ENCODE peak calls at places on chromosomes 16 and 17, in seven cellular contexts. One of them, this sample, is unnamed.
A peak's percentile ranks its signal among the peaks of the same experiment; 100 is the strongest.

GRCh38 chr17:55873017-55873758 is 122.3 kb downstream of the PCTP start:
- DNase-seq in MM.1S: peak; percentile 82
- DNase-seq in GM06990: no peak
- DNase-seq in OCI-LY7: no peak
- DNase-seq in adrenal gland: no peak
- DNase-seq in fibroblast of lung: no peak
- DNase-seq in K562: no peak
- DNase-seq in this sample: no peak

GRCh38 chr16:81127051-81127450 is 30.9 kb upstream of the GCSH start:
- DNase-seq in fibroblast of lung: peak; percentile 9
- DNase-seq in OCI-LY7: no peak
- DNase-seq in MM.1S: no peak
- DNase-seq in adrenal gland: no peak
- DNase-seq in K562: no peak
- DNase-seq in GM06990: no peak
- DNase-seq in this sample: peak; percentile 67

GRCh38 chr17:71919896-71920295 is 200.9 kb upstream of the SOX9 start:
- DNase-seq in GM06990: no peak
- DNase-seq in adrenal gland: no peak
- DNase-seq in fibroblast of lung: no peak
- DNase-seq in MM.1S: no peak
- DNase-seq in K562: no peak
- DNase-seq in OCI-LY7: no peak
- DNase-seq in this sample: no peak

GRCh38 chr17:73785466-73785865 is 141.2 kb upstream of the SDK2 start:
- DNase-seq in MM.1S: no peak
- DNase-seq in adrenal gland: no peak
- DNase-seq in K562: peak; percentile 17
- DNase-seq in OCI-LY7: no peak
- DNase-seq in fibroblast of lung: no peak
- DNase-seq in GM06990: no peak
- DNase-seq in this sample: no peak

GRCh38 chr17:44220211-44221071 is 966 bp upstream of the UBTF start:
- DNase-seq in adrenal gland: peak; percentile 57
- DNase-seq in K562: peak; percentile 56
- DNase-seq in fibroblast of lung: peak; percentile 57
- DNase-seq in MM.1S: peak; percentile 60
- DNase-seq in GM06990: peak; percentile 77
- DNase-seq in OCI-LY7: peak; percentile 77
- DNase-seq in this sample: no peak

GRCh38 chr17:27407916-27408846 is 48.1 kb upstream of the KSR1 start:
- DNase-seq in K562: no peak
- DNase-seq in adrenal gland: peak; percentile 62
- DNase-seq in MM.1S: no peak
- DNase-seq in OCI-LY7: no peak
- DNase-seq in fibroblast of lung: peak; percentile 57
- DNase-seq in GM06990: no peak
- DNase-seq in this sample: peak; percentile 40

GRCh38 chr17:72514888-72515287 is 394.1 kb downstream of the SOX9 start:
- DNase-seq in GM06990: no peak
- DNase-seq in adrenal gland: no peak
- DNase-seq in fibroblast of lung: peak; percentile 96
- DNase-seq in MM.1S: no peak
- DNase-seq in K562: no peak
- DNase-seq in OCI-LY7: no peak
- DNase-seq in this sample: no peak

GRCh38 chr16:53876811-53877210 is 172.9 kb downstream of the FTO start:
- DNase-seq in adrenal gland: no peak
- DNase-seq in GM06990: no peak
- DNase-seq in fibroblast of lung: peak; percentile 26
- DNase-seq in MM.1S: no peak
- DNase-seq in K562: no peak
- DNase-seq in OCI-LY7: no peak
- DNase-seq in this sample: no peak

GRCh38 chr17:81315170-81315884 is 20.2 kb upstream of the SLC38A10 start:
- DNase-seq in K562: no peak
- DNase-seq in MM.1S: no peak
- DNase-seq in GM06990: no peak
- DNase-seq in adrenal gland: no peak
- DNase-seq in OCI-LY7: no peak
- DNase-seq in fibroblast of lung: no peak
- DNase-seq in this sample: no peak

GRCh38 chr16:28042856-28043255 is 20.7 kb downstream of the GSG1L start:
- DNase-seq in MM.1S: no peak
- DNase-seq in K562: no peak
- DNase-seq in fibroblast of lung: peak; percentile 72
- DNase-seq in GM06990: no peak
- DNase-seq in adrenal gland: no peak
- DNase-seq in OCI-LY7: no peak
- DNase-seq in this sample: peak; percentile 2

GRCh38 chr17:35245196-35245486 is 2.3 kb downstream of the SLFN5 start:
- DNase-seq in MM.1S: no peak
- DNase-seq in OCI-LY7: no peak
- DNase-seq in GM06990: no peak
- DNase-seq in fibroblast of lung: peak; percentile 91
- DNase-seq in adrenal gland: peak; percentile 24
- DNase-seq in K562: no peak
- DNase-seq in this sample: peak; percentile 96

GRCh38 chr17:28612936-28613872 is 781 bp downstream of the RSKR start:
- DNase-seq in K562: peak; percentile 68
- DNase-seq in adrenal gland: peak; percentile 40
- DNase-seq in MM.1S: peak; percentile 27
- DNase-seq in fibroblast of lung: peak; percentile 23
- DNase-seq in OCI-LY7: peak; percentile 55
- DNase-seq in GM06990: no peak
- DNase-seq in this sample: no peak

GRCh38 chr17:59361386-59361785 is 29.9 kb downstream of the YPEL2 start:
- DNase-seq in K562: no peak
- DNase-seq in MM.1S: no peak
- DNase-seq in GM06990: no peak
- DNase-seq in adrenal gland: peak; percentile 43
- DNase-seq in OCI-LY7: no peak
- DNase-seq in fibroblast of lung: peak; percentile 96
- DNase-seq in this sample: peak; percentile 91

GRCh38 chr16:58086381-58087208 is 42.6 kb downstream of the CFAP20 start:
- DNase-seq in OCI-LY7: no peak
- DNase-seq in GM06990: no peak
- DNase-seq in MM.1S: no peak
- DNase-seq in K562: no peak
- DNase-seq in fibroblast of lung: no peak
- DNase-seq in adrenal gland: no peak
- DNase-seq in this sample: no peak

GRCh38 chr16:188674-189073 is 8.4 kb downstream of the HBQ1 start:
- DNase-seq in GM06990: no peak
- DNase-seq in K562: no peak
- DNase-seq in adrenal gland: no peak
- DNase-seq in MM.1S: no peak
- DNase-seq in fibroblast of lung: no peak
- DNase-seq in OCI-LY7: peak; percentile 61
- DNase-seq in this sample: no peak

GRCh38 chr17:63450551-63450950 is 4.4 kb upstream of the CYB561 start:
- DNase-seq in OCI-LY7: no peak
- DNase-seq in GM06990: no peak
- DNase-seq in fibroblast of lung: peak; percentile 27
- DNase-seq in adrenal gland: peak; percentile 83
- DNase-seq in K562: no peak
- DNase-seq in MM.1S: no peak
- DNase-seq in this sample: no peak

GRCh38 chr16:85750827-85751641 is at the start of gene C16orf74:
- DNase-seq in GM06990: peak; percentile 68
- DNase-seq in adrenal gland: no peak
- DNase-seq in MM.1S: peak; percentile 14
- DNase-seq in OCI-LY7: peak; percentile 45
- DNase-seq in K562: peak; percentile 48
- DNase-seq in fibroblast of lung: peak; percentile 17
- DNase-seq in this sample: no peak

GRCh38 chr16:80084614-80085013 is 456.2 kb upstream of the DYNLRB2 start:
- DNase-seq in MM.1S: peak; percentile 31
- DNase-seq in K562: peak; percentile 67
- DNase-seq in GM06990: peak; percentile 1
- DNase-seq in OCI-LY7: no peak
- DNase-seq in adrenal gland: peak; percentile 47
- DNase-seq in fibroblast of lung: peak; percentile 47
- DNase-seq in this sample: peak; percentile 18

GRCh38 chr16:316741-317464 is 33.9 kb downstream of the PDIA2 start:
- DNase-seq in adrenal gland: no peak
- DNase-seq in K562: no peak
- DNase-seq in GM06990: no peak
- DNase-seq in fibroblast of lung: no peak
- DNase-seq in MM.1S: no peak
- DNase-seq in OCI-LY7: no peak
- DNase-seq in this sample: no peak

GRCh38 chr17:31653710-31654109 is 205.3 kb downstream of the COPRS start:
- DNase-seq in adrenal gland: no peak
- DNase-seq in K562: no peak
- DNase-seq in OCI-LY7: no peak
- DNase-seq in GM06990: no peak
- DNase-seq in MM.1S: no peak
- DNase-seq in fibroblast of lung: no peak
- DNase-seq in this sample: no peak

GRCh38 chr17:15782809-15783208 is 50.7 kb downstream of the TBC1D26 start:
- DNase-seq in K562: no peak
- DNase-seq in GM06990: no peak
- DNase-seq in OCI-LY7: no peak
- DNase-seq in fibroblast of lung: peak; percentile 54
- DNase-seq in adrenal gland: peak; percentile 78
- DNase-seq in MM.1S: no peak
- DNase-seq in this sample: no peak

GRCh38 chr16:29790949-29791844 is 646 bp downstream of the KIF22 start:
- DNase-seq in OCI-LY7: peak; percentile 32
- DNase-seq in adrenal gland: no peak
- DNase-seq in GM06990: no peak
- DNase-seq in fibroblast of lung: no peak
- DNase-seq in K562: peak; percentile 30
- DNase-seq in MM.1S: no peak
- DNase-seq in this sample: no peak

GRCh38 chr16:81405702-81406113 is 38.9 kb upstream of the CMIP start:
- DNase-seq in OCI-LY7: no peak
- DNase-seq in adrenal gland: peak; percentile 49
- DNase-seq in fibroblast of lung: peak; percentile 99
- DNase-seq in MM.1S: no peak
- DNase-seq in K562: peak; percentile 30
- DNase-seq in GM06990: no peak
- DNase-seq in this sample: peak; percentile 52

GRCh38 chr16:87965973-87966667 is 14.9 kb downstream of the BANP start:
- DNase-seq in fibroblast of lung: peak; percentile 83
- DNase-seq in GM06990: no peak
- DNase-seq in adrenal gland: no peak
- DNase-seq in OCI-LY7: no peak
- DNase-seq in MM.1S: no peak
- DNase-seq in K562: no peak
- DNase-seq in this sample: no peak
- H3K4me3 ChIP-seq in fibroblast of lung: no peak overlapping the region
- H3K4me3 ChIP-seq in GM06990: no peak overlapping the region
- H3K4me3 ChIP-seq in adrenal gland: no peak overlapping the region
- H3K4me3 ChIP-seq in OCI-LY7: no peak overlapping the region
- H3K4me3 ChIP-seq in MM.1S: no peak overlapping the region
- H3K4me3 ChIP-seq in K562: no peak overlapping the region
- H3K4me3 ChIP-seq in this sample: no peak overlapping the region

GRCh38 chr16:83890359-83890758 is 8.6 kb upstream of the MLYCD start:
- DNase-seq in K562: no peak
- DNase-seq in GM06990: no peak
- DNase-seq in fibroblast of lung: no peak
- DNase-seq in OCI-LY7: no peak
- DNase-seq in MM.1S: no peak
- DNase-seq in adrenal gland: no peak
- DNase-seq in this sample: no peak

GRCh38 chr16:83888672-83889044 is 10.3 kb upstream of the MLYCD start:
- DNase-seq in GM06990: no peak
- DNase-seq in OCI-LY7: no peak
- DNase-seq in K562: peak; percentile 82
- DNase-seq in fibroblast of lung: no peak
- DNase-seq in adrenal gland: no peak
- DNase-seq in MM.1S: no peak
- DNase-seq in this sample: no peak

GRCh38 chr16:83886199-83886971 is 12.5 kb upstream of the MLYCD start:
- DNase-seq in K562: no peak
- DNase-seq in adrenal gland: no peak
- DNase-seq in fibroblast of lung: no peak
- DNase-seq in GM06990: no peak
- DNase-seq in OCI-LY7: no peak
- DNase-seq in MM.1S: no peak
- DNase-seq in this sample: no peak

GRCh38 chr16:83887564-83887963 is 11.4 kb upstream of the MLYCD start:
- DNase-seq in fibroblast of lung: no peak
- DNase-seq in MM.1S: no peak
- DNase-seq in adrenal gland: no peak
- DNase-seq in K562: no peak
- DNase-seq in GM06990: no peak
- DNase-seq in OCI-LY7: no peak
- DNase-seq in this sample: no peak

DNA sequence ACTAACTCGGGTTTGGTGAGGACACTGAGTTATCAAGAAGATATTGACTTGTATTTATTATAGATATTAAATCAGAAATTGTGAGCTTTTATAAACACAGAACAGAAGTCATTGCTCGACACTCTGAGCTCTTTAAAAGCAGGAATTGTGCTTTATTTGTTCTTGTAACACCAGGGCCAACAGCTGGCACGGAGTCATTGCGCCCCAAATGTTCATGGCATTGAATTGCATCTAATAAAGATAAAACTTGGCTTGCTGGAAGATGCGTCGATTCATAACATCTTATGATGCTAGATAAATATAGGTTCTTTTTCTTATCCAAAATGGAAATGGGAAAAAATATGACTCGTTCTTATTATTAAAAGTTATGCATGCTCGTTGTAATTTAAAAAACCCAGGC is 11.8 kb upstream of the MLYCD start:
- DNase-seq in adrenal gland: no peak
- DNase-seq in fibroblast of lung: no peak
- DNase-seq in K562: peak; percentile 23
- DNase-seq in GM06990: no peak
- DNase-seq in OCI-LY7: peak; percentile 20
- DNase-seq in MM.1S: no peak
- DNase-seq in this sample: no peak
- TF ChIP-seq CTCF in adrenal gland: no peak
- TF ChIP-seq CTCF in fibroblast of lung: no peak
- TF ChIP-seq CTCF in K562: peak; percentile 52
- TF ChIP-seq CTCF in GM06990: peak; percentile 17
- TF ChIP-seq CTCF in OCI-LY7: peak; percentile 73
- TF ChIP-seq CTCF in MM.1S: peak; percentile 24
- TF ChIP-seq CTCF in this sample: peak; percentile 26

GRCh38 chr16:55214412-55214811 is 109.6 kb upstream of the IRX6 start:
- DNase-seq in GM06990: no peak
- DNase-seq in MM.1S: no peak
- DNase-seq in fibroblast of lung: no peak
- DNase-seq in adrenal gland: no peak
- DNase-seq in K562: no peak
- DNase-seq in OCI-LY7: no peak
- DNase-seq in this sample: no peak
- H3K4me3 ChIP-seq in GM06990: no peak overlapping the region
- H3K4me3 ChIP-seq in MM.1S: no peak overlapping the region
- H3K4me3 ChIP-seq in fibroblast of lung: no peak overlapping the region
- H3K4me3 ChIP-seq in adrenal gland: no peak overlapping the region
- H3K4me3 ChIP-seq in K562: no peak overlapping the region
- H3K4me3 ChIP-seq in OCI-LY7: no peak overlapping the region
- H3K4me3 ChIP-seq in this sample: no peak overlapping the region

DNA sequence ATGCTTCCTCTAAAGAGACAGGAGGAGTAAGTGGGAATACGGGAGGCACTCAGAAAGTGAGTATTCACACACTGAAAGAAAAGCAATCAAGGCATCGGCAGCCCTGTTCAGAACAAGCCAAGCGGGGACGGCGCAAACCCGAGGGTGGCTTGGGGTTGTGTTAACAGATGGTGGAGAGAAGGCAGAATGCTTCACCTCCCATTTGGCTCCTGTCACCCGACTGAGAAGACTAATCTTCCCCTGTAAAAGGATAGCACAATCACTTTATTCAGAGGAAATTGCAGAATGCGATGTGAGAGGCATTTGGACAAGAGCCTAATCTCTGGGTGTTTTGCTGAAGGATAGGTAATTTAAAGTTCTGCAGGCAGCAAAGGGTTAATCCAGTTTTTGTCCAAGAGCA is 119.3 kb upstream of the WSCD1 start:
- DNase-seq in fibroblast of lung: no peak
- DNase-seq in K562: no peak
- DNase-seq in GM06990: no peak
- DNase-seq in OCI-LY7: no peak
- DNase-seq in MM.1S: no peak
- DNase-seq in adrenal gland: no peak
- DNase-seq in this sample: no peak
- TF ChIP-seq CTCF in fibroblast of lung: no peak
- TF ChIP-seq CTCF in K562: no peak
- TF ChIP-seq CTCF in GM06990: no peak
- TF ChIP-seq CTCF in OCI-LY7: no peak
- TF ChIP-seq CTCF in MM.1S: no peak
- TF ChIP-seq CTCF in adrenal gland: no peak
- TF ChIP-seq CTCF in this sample: no peak